ENCODE peak calls at places on chromosomes 2 and 18, in four cellular contexts. B, H, R and Z are unnamed samples.

GRCh38 chr18:3604260-3604625 is 154.3 kb downstream of the TGIF1 start:
- DNase-seq in B (no peak), H (no peak), R (no peak), Z (no peak)

GRCh38 chr2:165877565-165878550 is 75.7 kb downstream of the TTC21B start:
- DNase-seq in B (peak), H (no peak), R (no peak), Z (no peak)

GRCh38 chr2:27216416-27217137 is 592 bp upstream of the CAD start:
- DNase-seq in B (no peak), H (no peak), R (no peak), Z (no peak)

GRCh38 chr2:218289639-218290315 is 2.5 kb downstream of the TMBIM1 start:
- DNase-seq in B (no peak), H (no peak), R (no peak), Z (no peak)

GRCh38 chr2:102478686-102479470 is 5.9 kb downstream of the SLC9A4 start:
- DNase-seq in B (no peak), H (no peak), R (no peak), Z (peak)

GRCh38 chr2:235672720-235673119 is 178.9 kb downstream of the AGAP1 start:
- DNase-seq in B (no peak), H (no peak), R (no peak), Z (no peak)

GRCh38 chr2:9738718-9739496 is 104.4 kb upstream of the TAF1B start:
- DNase-seq in B (no peak), H (no peak), R (no peak), Z (no peak)

GRCh38 chr2:130963849-130964793 is 127.4 kb downstream of the ARHGEF4 start:
- DNase-seq in B (no peak), H (peak), R (peak), Z (peak)

GRCh38 chr2:140526575-140526974 is 1604.2 kb downstream of the LRP1B start:
- DNase-seq in B (no peak), H (no peak), R (no peak), Z (no peak)

GRCh38 chr2:63424329-63425078 is 163.8 kb downstream of the WDPCP start:
- DNase-seq in B (no peak), H (peak), R (peak), Z (peak)

GRCh38 chr2:241286348-241287090 is 29.0 kb downstream of the HDLBP start:
- DNase-seq in B (no peak), H (no peak), R (no peak), Z (no peak)

GRCh38 chr2:42854207-42854818 is 61.9 kb upstream of the HAAO start:
- DNase-seq in B (no peak), H (no peak), R (no peak), Z (peak)

GRCh38 chr2:218814540-218815243 is 16.9 kb downstream of the PRKAG3 start:
- DNase-seq in B (no peak), H (no peak), R (no peak), Z (no peak)

GRCh38 chr2:214547931-214548330 is 137.1 kb downstream of the VWC2L start:
- DNase-seq in B (no peak), H (no peak), R (no peak), Z (no peak)

GRCh38 chr2:238603596-238603995 is 176.9 kb downstream of the ASB1 start:
- DNase-seq in B (no peak), H (no peak), R (no peak), Z (no peak)

GRCh38 chr2:141496805-141497204 is 634.0 kb downstream of the LRP1B start:
- DNase-seq in B (no peak), H (no peak), R (no peak), Z (no peak)

GRCh38 chr2:130776550-130776949 is 21.2 kb downstream of the AMER3 start:
- DNase-seq in B (no peak), H (no peak), R (no peak), Z (no peak)

GRCh38 chr2:78109272-78109671 is 587.1 kb upstream of the LRRTM4 start:
- DNase-seq in B (no peak), H (no peak), R (no peak), Z (no peak)

GRCh38 chr2:237199082-237199481 is 113.4 kb downstream of the COPS8 start:
- DNase-seq in B (no peak), H (no peak), R (no peak), Z (no peak)

GRCh38 chr2:122843503-122843902 is 1088.1 kb downstream of the TSN start:
- DNase-seq in B (no peak), H (no peak), R (no peak), Z (no peak)

GRCh38 chr18:12659904-12660605 is 2.1 kb upstream of the SPIRE1 start:
- DNase-seq in B (no peak), H (peak), R (peak), Z (peak)

GRCh38 chr2:88608184-88608583 is 19.1 kb downstream of the EIF2AK3 start:
- DNase-seq in B (no peak), H (no peak), R (no peak), Z (no peak)

GRCh38 chr2:212683346-212683745 is 144.7 kb upstream of the ERBB4 start:
- DNase-seq in B (no peak), H (no peak), R (no peak), Z (no peak)

GRCh38 chr2:41939410-41939775 is 108.4 kb upstream of the PKDCC start:
- DNase-seq in B (no peak), H (no peak), R (no peak), Z (no peak)

GRCh38 chr18:286515-287310 is 18.9 kb upstream of the THOC1 start:
- DNase-seq in B (no peak), H (no peak), R (peak), Z (no peak)

GRCh38 chr2:109260886-109261700 is 132.1 kb downstream of the SH3RF3 start:
- DNase-seq in B (no peak), H (no peak), R (no peak), Z (peak)

GRCh38 chr2:239612133-239612532 is 211.3 kb upstream of the HDAC4 start:
- DNase-seq in B (no peak), H (no peak), R (no peak), Z (no peak)

GRCh38 chr2:8623958-8624591 is 57.8 kb upstream of the ID2 start:
- DNase-seq in B (no peak), H (no peak), R (peak), Z (no peak)

GRCh38 chr2:27445615-27446014 is 3.4 kb downstream of the KRTCAP3 start:
- DNase-seq in B (no peak), H (no peak), R (no peak), Z (no peak)

GRCh38 chr2:218832520-218832919 is 917 bp upstream of the PRKAG3 start:
- DNase-seq in B (no peak), H (no peak), R (no peak), Z (no peak)

GRCh38 chr2:65116645-65117044 is 13.3 kb downstream of the RAB1A start:
- DNase-seq in B (no peak), H (no peak), R (no peak), Z (no peak)

GRCh38 chr2:624551-625347 is 52.5 kb downstream of the TMEM18 start:
- DNase-seq in B (no peak), H (no peak), R (peak), Z (no peak)

GRCh38 chr2:200658278-200658864 is 72.6 kb downstream of the AOX1 start:
- DNase-seq in B (no peak), H (no peak), R (no peak), Z (peak)

GRCh38 chr2:231227309-231228162 is 29.1 kb downstream of the ARMC9 start:
- DNase-seq in B (peak), H (peak), R (peak), Z (peak)
- TF ChIP-seq MAX in B (no peak), H (no peak), R (no peak), Z (no peak)

DNA sequence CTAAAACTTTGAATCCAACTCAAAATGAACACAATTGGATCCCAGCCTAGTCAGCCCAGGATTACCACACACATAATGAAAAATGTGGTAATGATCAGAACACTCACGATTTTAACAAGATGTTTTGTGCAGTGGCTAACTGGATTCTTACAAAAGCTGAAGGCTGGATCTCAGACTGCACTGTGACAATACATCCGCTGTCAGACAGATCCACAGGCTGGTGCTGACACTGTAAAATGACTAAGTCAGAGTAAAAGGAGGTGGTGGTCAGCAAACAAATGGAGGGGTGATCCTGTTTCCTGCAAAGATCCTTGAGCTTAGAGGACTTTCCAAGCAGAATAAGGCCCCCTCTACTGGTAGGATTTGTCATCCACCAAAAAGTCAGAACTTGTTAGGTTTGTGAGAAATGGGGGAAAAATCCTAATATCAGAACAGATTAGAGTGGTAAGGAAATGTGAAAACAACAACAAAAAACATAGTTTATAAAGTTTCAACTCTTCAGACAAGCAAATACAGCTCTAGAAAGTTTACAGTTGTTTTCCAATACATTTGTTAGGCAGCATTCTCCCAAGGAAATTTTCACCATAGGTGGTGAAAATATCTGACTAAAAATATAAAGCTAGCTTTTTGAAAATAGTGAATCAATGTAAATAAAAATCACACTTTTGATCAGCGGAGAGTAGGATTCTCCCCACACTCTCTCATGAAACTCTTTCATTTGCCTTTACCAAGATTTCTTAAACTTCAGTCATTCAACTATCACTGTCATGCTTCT is 211.9 kb downstream of the AGPS start:
- DNase-seq in B (no peak), H (peak), R (peak), Z (no peak)
- TF ChIP-seq USF1 in B (no peak), H (no peak), R (no peak), Z (no peak)

GRCh38 chr2:20622731-20623130 is 28.2 kb downstream of the HS1BP3 start:
- DNase-seq in B (no peak), H (no peak), R (peak), Z (no peak)
- TF ChIP-seq MAX in B (no peak), H (no peak), R (no peak), Z (no peak)

GRCh38 chr2:70388128-70388527 is 86.3 kb upstream of the FAM136A start:
- DNase-seq in B (no peak), H (no peak), R (no peak), Z (no peak)
- TF ChIP-seq USF1 in B (no peak), H (no peak), R (no peak), Z (no peak)

DNA sequence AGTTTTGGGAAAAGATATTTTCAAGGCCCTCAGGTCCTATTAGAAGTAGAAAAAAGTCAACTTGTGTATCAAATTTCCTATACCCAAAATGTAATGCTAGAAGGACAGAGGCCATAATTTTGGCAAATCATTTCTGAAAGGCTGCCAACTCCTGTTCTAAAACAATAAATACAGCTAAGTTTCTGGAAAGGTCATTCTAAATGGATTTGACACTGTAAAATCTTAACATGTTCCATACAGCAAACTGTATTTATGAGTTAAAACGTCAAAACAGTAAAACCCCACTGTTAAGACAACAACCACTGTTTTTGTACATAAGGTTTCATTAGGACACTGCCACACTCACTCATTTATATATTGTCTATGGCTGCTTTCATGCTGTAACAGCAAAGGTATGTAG is 9.7 kb downstream of the FAM98A start:
- DNase-seq in B (no peak), H (no peak), R (no peak), Z (no peak)
- TF ChIP-seq MAX in B (no peak), H (no peak), R (no peak), Z (no peak)

DNA sequence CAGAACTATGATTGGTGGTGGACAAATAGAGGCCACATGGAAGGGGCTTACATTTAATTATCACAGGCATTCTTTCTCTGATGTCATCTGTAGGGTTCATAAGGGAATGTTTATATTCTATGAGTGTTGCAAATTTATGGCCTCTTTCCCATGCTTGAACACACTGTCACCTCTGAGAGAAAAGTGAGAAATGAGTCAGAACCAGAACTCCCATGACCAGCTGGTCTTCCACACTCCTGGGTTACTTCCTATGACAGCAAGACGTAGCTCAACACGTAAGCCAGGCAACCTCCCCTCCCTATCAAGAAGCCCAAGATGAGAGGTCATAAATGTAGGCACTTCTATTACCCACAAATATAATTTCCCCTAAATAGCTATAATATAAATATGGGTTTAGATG is 310.8 kb downstream of the PIEZO2 start:
- DNase-seq in B (peak), H (no peak), R (no peak), Z (no peak)
- TF ChIP-seq USF1 in B (no peak), H (no peak), R (no peak), Z (no peak)

GRCh38 chr18:51137051-51137729 is 60.3 kb downstream of the MEX3C start:
- DNase-seq in B (no peak), H (no peak), R (no peak), Z (no peak)

GRCh38 chr18:51137891-51138290 is 59.6 kb downstream of the MEX3C start:
- DNase-seq in B (no peak), H (no peak), R (no peak), Z (no peak)

GRCh38 chr18:51135361-51135760 is 62.1 kb downstream of the MEX3C start:
- DNase-seq in B (no peak), H (no peak), R (no peak), Z (no peak)

GRCh38 chr18:51134721-51135120 is 62.8 kb downstream of the MEX3C start:
- DNase-seq in B (no peak), H (no peak), R (no peak), Z (no peak)

DNA sequence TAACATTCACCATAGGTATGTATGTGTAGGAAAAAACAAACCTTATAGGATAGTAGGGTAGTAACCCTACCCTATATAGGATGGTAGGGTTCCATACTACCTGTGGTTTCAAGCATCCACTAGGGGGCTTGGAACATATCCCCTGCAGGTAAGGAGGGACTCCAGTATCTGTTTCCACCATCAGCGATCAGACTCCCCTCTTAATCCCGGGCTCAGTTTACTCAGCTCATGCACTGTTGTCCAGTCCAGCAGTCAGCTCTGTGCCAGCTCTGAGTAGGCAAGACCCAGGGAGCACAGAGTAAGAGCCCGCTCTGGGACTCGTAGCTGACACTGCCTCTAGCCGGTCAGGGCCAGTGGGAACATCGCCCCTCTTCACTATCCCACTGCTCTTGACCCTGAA is 61.7 kb downstream of the MEX3C start:
- DNase-seq in B (no peak), H (no peak), R (no peak), Z (no peak)
- TF ChIP-seq MAX in B (no peak), H (no peak), R (no peak), Z (no peak)

GRCh38 chr2:38376346-38376682 is 759 bp downstream of the ATL2 start:
- DNase-seq in B (peak), H (no peak), R (no peak), Z (no peak)
- TF ChIP-seq USF1 in B (peak), H (peak), R (peak), Z (no peak)